ENCODE peak calls at places on chromosomes 2 and 18, in six cellular contexts. One of them, this sample, is unnamed.

GRCh38 chr2:46825231-46825957 is 90.2 kb downstream of the MCFD2 start:
- DNase-seq in dermis blood vessel endothelial cell: no peak
- DNase-seq in NCI-H1105 treated with DMSO at 0.1 percent for 48 hours: no peak
- DNase-seq in memory B cell: no peak
- DNase-seq in hippocampal formation: no peak
- DNase-seq in body of pancreas: no peak
- DNase-seq in this sample: no peak

GRCh38 chr2:73981081-73981968 is 3.4 kb upstream of the TET3 start:
- DNase-seq in dermis blood vessel endothelial cell: no peak
- DNase-seq in NCI-H1105 treated with DMSO at 0.1 percent for 48 hours: peak; percentile 31
- DNase-seq in hippocampal formation: no peak
- DNase-seq in memory B cell: peak; percentile 32
- DNase-seq in body of pancreas: no peak
- DNase-seq in this sample: no peak

GRCh38 chr2:234874347-234875046 is 77.3 kb upstream of the SH3BP4 start:
- DNase-seq in dermis blood vessel endothelial cell: no peak
- DNase-seq in memory B cell: no peak
- DNase-seq in NCI-H1105 treated with DMSO at 0.1 percent for 48 hours: no peak
- DNase-seq in body of pancreas: no peak
- DNase-seq in hippocampal formation: no peak
- DNase-seq in this sample: no peak

GRCh38 chr18:33304277-33304676 is 136.2 kb downstream of the CCDC178 start:
- DNase-seq in hippocampal formation: no peak
- DNase-seq in NCI-H1105 treated with DMSO at 0.1 percent for 48 hours: no peak
- DNase-seq in dermis blood vessel endothelial cell: no peak
- DNase-seq in memory B cell: no peak
- DNase-seq in body of pancreas: no peak
- DNase-seq in this sample: no peak

GRCh38 chr18:42112657-42113420 is 157.8 kb downstream of the PIK3C3 start:
- DNase-seq in hippocampal formation: no peak
- DNase-seq in NCI-H1105 treated with DMSO at 0.1 percent for 48 hours: no peak
- DNase-seq in body of pancreas: no peak
- DNase-seq in memory B cell: no peak
- DNase-seq in dermis blood vessel endothelial cell: no peak
- DNase-seq in this sample: no peak

GRCh38 chr2:85577386-85578242 is at the start of gene VAMP8:
- DNase-seq in dermis blood vessel endothelial cell: peak; percentile 15
- DNase-seq in NCI-H1105 treated with DMSO at 0.1 percent for 48 hours: no peak
- DNase-seq in body of pancreas: peak; percentile 86
- DNase-seq in memory B cell: peak; percentile 46
- DNase-seq in hippocampal formation: no peak
- DNase-seq in this sample: no peak

GRCh38 chr2:20556756-20557155 is 94.1 kb downstream of the HS1BP3 start:
- DNase-seq in NCI-H1105 treated with DMSO at 0.1 percent for 48 hours: no peak
- DNase-seq in dermis blood vessel endothelial cell: peak; percentile 46
- DNase-seq in hippocampal formation: no peak
- DNase-seq in body of pancreas: no peak
- DNase-seq in memory B cell: no peak
- DNase-seq in this sample: no peak

GRCh38 chr18:25140144-25140961 is 211.6 kb downstream of the ZNF521 start:
- DNase-seq in body of pancreas: no peak
- DNase-seq in hippocampal formation: no peak
- DNase-seq in memory B cell: no peak
- DNase-seq in NCI-H1105 treated with DMSO at 0.1 percent for 48 hours: no peak
- DNase-seq in dermis blood vessel endothelial cell: no peak
- DNase-seq in this sample: no peak

GRCh38 chr18:215448-216010 is 52.3 kb downstream of the THOC1 start:
- DNase-seq in dermis blood vessel endothelial cell: no peak
- DNase-seq in NCI-H1105 treated with DMSO at 0.1 percent for 48 hours: no peak
- DNase-seq in hippocampal formation: no peak
- DNase-seq in body of pancreas: no peak
- DNase-seq in memory B cell: no peak
- DNase-seq in this sample: no peak

GRCh38 chr2:205833874-205834273 is 151.6 kb downstream of the NRP2 start:
- DNase-seq in dermis blood vessel endothelial cell: no peak
- DNase-seq in hippocampal formation: no peak
- DNase-seq in memory B cell: no peak
- DNase-seq in NCI-H1105 treated with DMSO at 0.1 percent for 48 hours: no peak
- DNase-seq in body of pancreas: no peak
- DNase-seq in this sample: no peak

GRCh38 chr2:200604571-200605255 is 18.9 kb downstream of the AOX1 start:
- DNase-seq in dermis blood vessel endothelial cell: no peak
- DNase-seq in NCI-H1105 treated with DMSO at 0.1 percent for 48 hours: no peak
- DNase-seq in body of pancreas: no peak
- DNase-seq in memory B cell: no peak
- DNase-seq in hippocampal formation: no peak
- DNase-seq in this sample: no peak

GRCh38 chr2:38076710-38077430 is 919 bp upstream of the CYP1B1 start:
- DNase-seq in body of pancreas: peak; percentile 68
- DNase-seq in memory B cell: peak; percentile 19
- DNase-seq in NCI-H1105 treated with DMSO at 0.1 percent for 48 hours: peak; percentile 81
- DNase-seq in hippocampal formation: no peak
- DNase-seq in dermis blood vessel endothelial cell: peak; percentile 41
- DNase-seq in this sample: no peak

GRCh38 chr2:24919100-24919976 is 699 bp downstream of the ADCY3 start:
- DNase-seq in dermis blood vessel endothelial cell: peak; percentile 28
- DNase-seq in hippocampal formation: no peak
- DNase-seq in body of pancreas: no peak
- DNase-seq in NCI-H1105 treated with DMSO at 0.1 percent for 48 hours: peak; percentile 26
- DNase-seq in memory B cell: peak; percentile 35
- DNase-seq in this sample: no peak

GRCh38 chr18:34225218-34225553 is 473 bp upstream of the NOL4 start:
- DNase-seq in body of pancreas: no peak
- DNase-seq in hippocampal formation: no peak
- DNase-seq in NCI-H1105 treated with DMSO at 0.1 percent for 48 hours: no peak
- DNase-seq in dermis blood vessel endothelial cell: no peak
- DNase-seq in memory B cell: no peak
- DNase-seq in this sample: no peak

GRCh38 chr18:77082316-77082715 is 50.3 kb downstream of the MBP start:
- DNase-seq in body of pancreas: no peak
- DNase-seq in memory B cell: no peak
- DNase-seq in hippocampal formation: no peak
- DNase-seq in dermis blood vessel endothelial cell: no peak
- DNase-seq in NCI-H1105 treated with DMSO at 0.1 percent for 48 hours: no peak
- DNase-seq in this sample: no peak

GRCh38 chr18:499351-500229 is 911 bp downstream of the COLEC12 start:
- DNase-seq in hippocampal formation: no peak
- DNase-seq in memory B cell: no peak
- DNase-seq in body of pancreas: no peak
- DNase-seq in dermis blood vessel endothelial cell: no peak
- DNase-seq in NCI-H1105 treated with DMSO at 0.1 percent for 48 hours: no peak
- DNase-seq in this sample: no peak

GRCh38 chr18:3921826-3922225 is 471.9 kb downstream of the TGIF1 start:
- DNase-seq in dermis blood vessel endothelial cell: no peak
- DNase-seq in body of pancreas: no peak
- DNase-seq in hippocampal formation: no peak
- DNase-seq in NCI-H1105 treated with DMSO at 0.1 percent for 48 hours: no peak
- DNase-seq in memory B cell: no peak
- DNase-seq in this sample: no peak

GRCh38 chr2:20633794-20634259 is 17.1 kb downstream of the HS1BP3 start:
- DNase-seq in memory B cell: no peak
- DNase-seq in NCI-H1105 treated with DMSO at 0.1 percent for 48 hours: no peak
- DNase-seq in dermis blood vessel endothelial cell: peak; percentile 54
- DNase-seq in hippocampal formation: no peak
- DNase-seq in body of pancreas: peak; percentile 73
- DNase-seq in this sample: no peak

GRCh38 chr2:60502123-60502522 is 51.3 kb downstream of the BCL11A start:
- DNase-seq in hippocampal formation: no peak
- DNase-seq in body of pancreas: no peak
- DNase-seq in NCI-H1105 treated with DMSO at 0.1 percent for 48 hours: no peak
- DNase-seq in dermis blood vessel endothelial cell: no peak
- DNase-seq in memory B cell: no peak
- DNase-seq in this sample: no peak

GRCh38 chr18:5772271-5772670 is 123.1 kb downstream of the TMEM200C start:
- DNase-seq in memory B cell: no peak
- DNase-seq in body of pancreas: peak; percentile 13
- DNase-seq in hippocampal formation: no peak
- DNase-seq in NCI-H1105 treated with DMSO at 0.1 percent for 48 hours: no peak
- DNase-seq in dermis blood vessel endothelial cell: no peak
- DNase-seq in this sample: no peak